ENCODE peak calls at places on chromosomes 13 and 19, in four cellular contexts. T, X, P and Z are unnamed samples.

GRCh38 chr13:41960195-41960699 is 662 bp downstream of the VWA8 start:
- DNase-seq in T (peak; percentile 29), X (no peak), P (no peak), Z (peak; percentile 37)

GRCh38 chr13:97521726-97522125 is 87.8 kb downstream of the RAP2A start:
- DNase-seq in T (no peak), X (no peak), P (no peak), Z (no peak)

GRCh38 chr13:35086667-35087066 is 144.6 kb downstream of the NBEA start:
- DNase-seq in T (no peak), X (no peak), P (no peak), Z (no peak)

GRCh38 chr13:81760316-81760715 is 1419.4 kb upstream of the SPRY2 start:
- DNase-seq in T (no peak), X (no peak), P (no peak), Z (no peak)

GRCh38 chr13:87426737-87427136 is 244.4 kb upstream of the SLITRK5 start:
- DNase-seq in T (no peak), X (no peak), P (no peak), Z (no peak)

GRCh38 chr13:97279913-97280312 is 57.8 kb downstream of the MBNL2 start:
- DNase-seq in T (peak; percentile 74), X (no peak), P (no peak), Z (peak; percentile 80)

GRCh38 chr13:95564948-95565347 is 12.4 kb downstream of the CLDN10 start:
- DNase-seq in T (peak; percentile 34), X (no peak), P (no peak), Z (peak; percentile 91)

GRCh38 chr13:113564331-113565023 is 20.1 kb upstream of the TFDP1 start:
- DNase-seq in T (no peak), X (no peak), P (no peak), Z (no peak)

GRCh38 chr13:106710267-106710666 is 142.3 kb upstream of the ARGLU1 start:
- DNase-seq in T (no peak), X (no peak), P (no peak), Z (peak; percentile 70)

GRCh38 chr13:113970810-113971470 is 2.9 kb downstream of the C13orf46 start:
- DNase-seq in T (peak; percentile 23), X (no peak), P (no peak), Z (no peak)

GRCh38 chr13:40402931-40403412 is 263.5 kb downstream of the FOXO1 start:
- DNase-seq in T (peak; percentile 49), X (no peak), P (no peak), Z (peak; percentile 91)

GRCh38 chr13:80508031-80508430 is 167.1 kb upstream of the SPRY2 start:
- DNase-seq in T (no peak), X (no peak), P (no peak), Z (no peak)

GRCh38 chr19:3403489-3404323 is 37.3 kb downstream of the NFIC start:
- DNase-seq in T (peak; percentile 97), X (no peak), P (no peak), Z (peak; percentile 87)

GRCh38 chr13:31807090-31807541 is 67.8 kb downstream of the RXFP2 start:
- DNase-seq in T (no peak), X (no peak), P (no peak), Z (no peak)

GRCh38 chr13:86846501-86846900 is 824.7 kb upstream of the SLITRK5 start:
- DNase-seq in T (peak; percentile 12), X (no peak), P (no peak), Z (no peak)

GRCh38 chr13:94707400-94708021 is 4.8 kb downstream of the SOX21 start:
- DNase-seq in T (no peak), X (no peak), P (peak; percentile 62), Z (no peak)

GRCh38 chr19:40443930-40444180 is 280 bp downstream of the SERTAD3 start:
- DNase-seq in T (no peak), X (no peak), P (no peak), Z (no peak)

GRCh38 chr13:99051768-99052455 is 74.0 kb upstream of the DOCK9 start:
- DNase-seq in T (no peak), X (no peak), P (no peak), Z (no peak)

GRCh38 chr19:12720851-12721655 is 2.7 kb downstream of the TNPO2 start:
- DNase-seq in T (no peak), X (no peak), P (peak; percentile 56), Z (no peak)

GRCh38 chr19:18685597-18686164 is 2.2 kb downstream of the CRTC1 start:
- DNase-seq in T (peak; percentile 13), X (no peak), P (no peak), Z (no peak)

GRCh38 chr13:100512422-100512821 is 76.2 kb downstream of the GGACT start:
- DNase-seq in T (peak; percentile 22), X (no peak), P (no peak), Z (no peak)

GRCh38 chr13:32032780-32033179 is 1.2 kb downstream of the FRY start:
- DNase-seq in T (no peak), X (no peak), P (no peak), Z (peak; percentile 22)

GRCh38 chr13:45105895-45106294 is 14.4 kb upstream of the GTF2F2 start:
- DNase-seq in T (peak; percentile 94), X (no peak), P (no peak), Z (no peak)

GRCh38 chr19:33459691-33460090 is 61.9 kb downstream of the PEPD start:
- DNase-seq in T (no peak), X (no peak), P (no peak), Z (no peak)

GRCh38 chr13:29543230-29544215 is 52.0 kb downstream of the SLC7A1 start:
- DNase-seq in T (peak; percentile 60), X (peak; percentile 44), P (peak; percentile 11), Z (no peak)

GRCh38 chr19:1251233-1251502 is 2.8 kb downstream of the MIDN start:
- DNase-seq in T (peak; percentile 68), X (no peak), P (no peak), Z (peak; percentile 56)

GRCh38 chr13:32029684-32030083 is 1.9 kb upstream of the FRY start:
- DNase-seq in T (no peak), X (no peak), P (no peak), Z (no peak)

GRCh38 chr19:7506385-7507328 is 9.2 kb upstream of the ZNF358 start:
- DNase-seq in T (peak; percentile 48), X (no peak), P (peak; percentile 82), Z (peak; percentile 63)

GRCh38 chr13:44300895-44301638 is 72.6 kb upstream of the SERP2 start:
- DNase-seq in T (peak; percentile 87), X (peak; percentile 56), P (no peak), Z (peak; percentile 74)

GRCh38 chr19:12994701-12995595 is at the start of gene NFIX:
- DNase-seq in T (peak; percentile 39), X (no peak), P (peak; percentile 83), Z (peak; percentile 32)

DNA sequence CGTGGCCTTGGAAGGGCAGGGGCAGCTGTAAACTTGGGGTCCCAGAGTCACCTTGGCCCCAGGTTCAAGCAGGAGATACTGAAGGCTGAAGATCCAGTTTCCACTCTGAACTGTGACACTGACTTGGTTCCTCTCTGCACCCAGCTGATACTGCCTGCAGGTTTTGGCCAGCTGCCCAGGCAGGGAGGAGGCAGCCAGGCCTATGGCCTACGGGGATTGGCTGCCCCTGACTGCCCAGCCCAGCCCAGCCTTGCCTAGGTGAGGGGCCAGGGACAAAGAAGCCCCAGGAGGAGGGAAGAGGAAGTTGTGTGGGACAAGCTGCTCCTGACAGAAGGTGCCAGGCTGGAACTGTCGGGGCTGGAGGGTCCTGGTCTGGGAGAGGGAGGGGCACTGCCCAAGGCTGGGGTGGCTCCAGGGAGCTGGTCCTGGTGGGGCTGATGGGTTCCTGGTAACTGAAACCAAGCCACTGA is 51.7 kb upstream of the CYP4F8 start:
- DNase-seq in T (no peak), X (no peak), P (peak; percentile 27), Z (no peak)
- TF ChIP-seq FOS in T (no peak), X (no peak), P (no peak), Z (no peak)

GRCh38 chr19:49932041-49932451 is 2.7 kb upstream of the NUP62 start:
- DNase-seq in T (no peak), X (no peak), P (no peak), Z (no peak)

GRCh38 chr19:49932731-49933131 is 3.4 kb upstream of the NUP62 start:
- DNase-seq in T (no peak), X (no peak), P (no peak), Z (no peak)

GRCh38 chr19:49929611-49930482 is 543 bp upstream of the NUP62 start:
- DNase-seq in T (peak; percentile 97), X (peak; percentile 90), P (peak; percentile 91), Z (peak; percentile 99)

GRCh38 chr19:49930483-49931011 is 1.2 kb upstream of the NUP62 start:
- DNase-seq in T (no peak), X (no peak), P (peak; percentile 80), Z (no peak)

DNA sequence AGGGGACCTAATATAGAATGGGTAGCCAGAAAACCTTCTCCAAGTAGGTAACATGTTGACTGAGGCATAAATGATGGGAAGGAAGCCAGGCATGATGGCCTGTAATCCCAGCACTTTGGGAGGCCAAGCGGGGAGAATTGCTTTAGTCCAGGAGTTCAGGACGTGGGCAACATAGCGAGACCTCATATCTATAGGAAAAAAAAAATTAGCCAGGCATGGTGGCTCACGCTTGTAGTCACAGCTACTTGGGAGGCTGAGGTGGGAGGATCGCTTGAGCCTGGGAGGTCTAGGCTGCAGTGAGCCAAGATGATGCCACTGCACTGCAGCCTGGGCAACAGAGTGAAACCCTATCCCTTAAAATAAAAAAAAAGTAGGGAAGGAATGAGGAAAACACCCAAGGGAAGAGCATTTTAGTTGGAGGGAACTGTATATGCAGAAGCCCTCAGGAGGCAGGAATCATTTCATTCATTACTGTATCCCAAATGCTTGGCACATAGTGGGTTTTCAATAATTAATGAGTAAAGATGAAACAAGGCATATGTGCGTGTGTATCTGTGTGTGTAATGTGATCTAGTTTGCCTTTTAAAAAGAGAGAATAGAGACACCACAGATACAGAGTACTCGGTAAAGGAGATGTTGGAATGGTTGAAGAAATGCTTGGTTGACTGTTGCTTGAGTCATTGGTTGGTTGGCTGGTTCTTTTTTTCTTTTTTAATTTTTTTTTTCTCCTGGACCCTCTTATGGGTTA is 2.2 kb upstream of the NUP62 start:
- DNase-seq in T (no peak), X (no peak), P (no peak), Z (no peak)
- TF ChIP-seq FOS in T (no peak), X (no peak), P (no peak), Z (no peak)

DNA sequence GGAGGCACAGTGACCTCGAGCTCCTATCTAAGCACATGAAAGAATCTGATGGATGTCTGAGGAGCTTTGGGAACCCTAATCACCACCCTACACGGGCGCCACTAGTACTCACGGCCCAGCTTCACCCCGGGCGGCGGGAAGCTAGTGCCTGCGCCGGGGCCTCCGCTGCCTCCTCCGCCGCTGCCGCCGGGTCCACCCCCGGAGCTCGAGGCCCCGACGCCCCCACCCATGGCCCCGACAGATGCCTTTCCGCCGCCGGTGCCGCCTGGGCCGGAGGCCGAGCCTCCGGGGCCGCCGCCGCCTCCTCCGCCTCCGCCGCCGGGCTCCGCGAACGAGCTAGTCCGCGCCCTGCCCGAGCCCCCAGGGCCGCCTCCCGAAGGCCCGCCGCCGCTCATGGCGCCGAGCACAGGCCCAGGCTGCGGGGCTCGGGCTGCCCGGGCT is 311 bp downstream of the GSK3A start:
- DNase-seq in T (no peak), X (no peak), P (no peak), Z (no peak)
- TF ChIP-seq FOS in T (no peak), X (no peak), P (no peak), Z (no peak)

GRCh38 chr19:10854350-10855089 is 6.3 kb downstream of the C19orf38 start:
- DNase-seq in T (no peak), X (no peak), P (no peak), Z (no peak)

GRCh38 chr19:10852098-10852800 is 4.0 kb downstream of the C19orf38 start:
- DNase-seq in T (peak; percentile 75), X (no peak), P (no peak), Z (no peak)

GRCh38 chr19:10858204-10858828 is 10.1 kb downstream of the C19orf38 start:
- DNase-seq in T (no peak), X (no peak), P (peak; percentile 73), Z (peak; percentile 38)

GRCh38 chr19:10852941-10853340 is 4.7 kb downstream of the C19orf38 start:
- DNase-seq in T (no peak), X (no peak), P (no peak), Z (no peak)

GRCh38 chr19:10855879-10856522 is 7.8 kb downstream of the C19orf38 start:
- DNase-seq in T (no peak), X (no peak), P (no peak), Z (peak; percentile 17)
- TF ChIP-seq FOS in T (no peak), X (no peak), P (no peak), Z (no peak)